ENCODE peak calls at places on chromosomes 11 and 22, in six cellular contexts. U is activated CD4-positive, CD25-positive, alpha-beta regulatory T cell; Q is EH; Y is uterus; A is lung; S is body of pancreas. D is an unnamed sample.

GRCh38 chr11:13126430-13126829 is 117.3 kb downstream of the RASSF10 start:
- DNase-seq in U (no peak), Q (peak; percentile 83), Y (no peak), A (peak; percentile 44), S (no peak), D (no peak)

GRCh38 chr11:127994736-127995135 is 592.6 kb downstream of the ETS1 start:
- DNase-seq in U (no peak), Q (peak; percentile 77), Y (no peak), A (no peak), S (no peak), D (no peak)

GRCh38 chr22:31625661-31626426 is 36.2 kb downstream of the PISD start:
- DNase-seq in U (no peak), Q (no peak), Y (peak; percentile 71), A (no peak), S (no peak), D (no peak)

GRCh38 chr11:122271167-122271566 is 155.2 kb upstream of the BLID start:
- DNase-seq in U (no peak), Q (no peak), Y (no peak), A (no peak), S (peak; percentile 91), D (no peak)

GRCh38 chr11:17581732-17582053 is 34.6 kb downstream of the OTOG start:
- DNase-seq in U (no peak), Q (no peak), Y (no peak), A (no peak), S (no peak), D (no peak)

GRCh38 chr11:7673724-7674434 is 579 bp upstream of the CYB5R2 start:
- DNase-seq in U (no peak), Q (peak; percentile 41), Y (peak; percentile 62), A (no peak), S (peak; percentile 50), D (no peak)

GRCh38 chr11:47948137-47948536 is 32.2 kb upstream of the PTPRJ start:
- DNase-seq in U (no peak), Q (peak; percentile 52), Y (no peak), A (no peak), S (no peak), D (no peak)

GRCh38 chr11:17528181-17528691 is 16.0 kb downstream of the USH1C start:
- DNase-seq in U (no peak), Q (peak; percentile 43), Y (peak; percentile 29), A (peak; percentile 35), S (peak; percentile 65), D (no peak)

GRCh38 chr11:77073328-77074001 is 6.7 kb downstream of the CAPN5 start:
- DNase-seq in U (no peak), Q (peak; percentile 96), Y (peak; percentile 94), A (peak; percentile 68), S (peak; percentile 67), D (no peak)

GRCh38 chr22:48333323-48333763 is 1494.3 kb downstream of the BRD1 start:
- DNase-seq in U (no peak), Q (no peak), Y (no peak), A (no peak), S (no peak), D (no peak)

GRCh38 chr22:39408173-39408572 is 8.6 kb downstream of the TAB1 start:
- DNase-seq in U (no peak), Q (no peak), Y (no peak), A (no peak), S (no peak), D (no peak)

GRCh38 chr11:100240051-100240450 is 447.0 kb upstream of the ARHGAP42 start:
- DNase-seq in U (no peak), Q (no peak), Y (no peak), A (no peak), S (no peak), D (no peak)

GRCh38 chr22:50262460-50262911 is 1.0 kb upstream of the MAPK12 start:
- DNase-seq in U (no peak), Q (peak; percentile 19), Y (no peak), A (no peak), S (no peak), D (no peak)

GRCh38 chr11:122168218-122168617 is 52.2 kb upstream of the BLID start:
- DNase-seq in U (no peak), Q (no peak), Y (no peak), A (no peak), S (no peak), D (no peak)

GRCh38 chr22:37684803-37685615 is 1.1 kb upstream of the NOL12 start:
- DNase-seq in U (no peak), Q (peak; percentile 29), Y (no peak), A (no peak), S (no peak), D (no peak)

GRCh38 chr11:33160147-33160546 is 1.1 kb downstream of the CSTF3 start:
- DNase-seq in U (no peak), Q (peak; percentile 52), Y (no peak), A (no peak), S (no peak), D (no peak)

GRCh38 chr11:75777461-75778110 is 9.0 kb downstream of the DGAT2 start:
- DNase-seq in U (no peak), Q (peak; percentile 9), Y (no peak), A (no peak), S (no peak), D (no peak)

D was measured in GM12864.